ENCODE peak calls at places on chromosomes 11 and 22, in nine cellular contexts. D, E, R, G, B, X, L, O and U are unnamed samples.

GRCh38 chr11:2651826-2652237 is 48.0 kb downstream of the KCNQ1OT1 start:
- DNase-seq in D (peak; percentile 49), E (no peak), R (no peak), G (no peak), B (no peak), X (peak; percentile 19), L (no peak), O (no peak), U (no peak)

GRCh38 chr11:97537407-97538150 is 1147.8 kb downstream of the JRKL start:
- DNase-seq in D (no peak), E (no peak), R (peak; percentile 3), G (no peak), B (peak; percentile 47), X (no peak), L (no peak), O (no peak), U (no peak)

GRCh38 chr11:128302425-128303186 is 284.8 kb downstream of the ETS1 start:
- DNase-seq in D (no peak), E (no peak), R (no peak), G (no peak), B (no peak), X (no peak), L (no peak), O (no peak), U (no peak)

GRCh38 chr11:61543606-61544306 is 35.2 kb downstream of the LRRC10B start:
- DNase-seq in D (no peak), E (no peak), R (no peak), G (no peak), B (no peak), X (no peak), L (no peak), O (no peak), U (no peak)

GRCh38 chr11:20261526-20261925 is 101.3 kb upstream of the DBX1 start:
- DNase-seq in D (no peak), E (no peak), R (no peak), G (no peak), B (no peak), X (no peak), L (no peak), O (no peak), U (no peak)

GRCh38 chr11:14971865-14972580 is at the start of gene CALCA:
- DNase-seq in D (no peak), E (peak; percentile 61), R (peak; percentile 61), G (no peak), B (peak; percentile 75), X (no peak), L (no peak), O (peak; percentile 19), U (no peak)

GRCh38 chr11:95924414-95924760 is 480 bp upstream of the MTMR2 start:
- DNase-seq in D (no peak), E (no peak), R (peak; percentile 61), G (no peak), B (no peak), X (no peak), L (no peak), O (peak; percentile 31), U (peak; percentile 36)

GRCh38 chr11:28879869-28880268 is 771.7 kb downstream of the METTL15 start:
- DNase-seq in D (no peak), E (no peak), R (no peak), G (no peak), B (no peak), X (no peak), L (no peak), O (no peak), U (no peak)

GRCh38 chr11:133012803-133013202 is 519.5 kb downstream of the OPCML start:
- DNase-seq in D (no peak), E (no peak), R (no peak), G (no peak), B (no peak), X (no peak), L (no peak), O (no peak), U (no peak)

GRCh38 chr22:43236401-43237166 is 49.6 kb upstream of the TTLL12 start:
- DNase-seq in D (peak; percentile 80), E (peak; percentile 95), R (no peak), G (peak; percentile 11), B (no peak), X (peak; percentile 94), L (no peak), O (no peak), U (no peak)

GRCh38 chr11:107780775-107781174 is 68.9 kb upstream of the SLN start:
- DNase-seq in D (no peak), E (no peak), R (no peak), G (no peak), B (no peak), X (no peak), L (no peak), O (no peak), U (no peak)

GRCh38 chr11:46039990-46040389 is 81.3 kb downstream of the PHF21A start:
- DNase-seq in D (no peak), E (no peak), R (no peak), G (no peak), B (no peak), X (no peak), L (no peak), O (no peak), U (no peak)

GRCh38 chr22:27420817-27421361 is 380.7 kb downstream of the MN1 start:
- DNase-seq in D (peak; percentile 84), E (peak; percentile 78), R (no peak), G (no peak), B (no peak), X (peak; percentile 88), L (peak; percentile 96), O (no peak), U (peak; percentile 52)

GRCh38 chr11:35909866-35910265 is 34.0 kb upstream of the LDLRAD3 start:
- DNase-seq in D (no peak), E (no peak), R (no peak), G (no peak), B (no peak), X (no peak), L (no peak), O (no peak), U (no peak)

GRCh38 chr22:17843189-17843588 is 68.9 kb upstream of the BID start:
- DNase-seq in D (no peak), E (no peak), R (no peak), G (no peak), B (no peak), X (no peak), L (no peak), O (no peak), U (no peak)

GRCh38 chr11:76839326-76839725 is 21.4 kb upstream of the ACER3 start:
- DNase-seq in D (no peak), E (no peak), R (no peak), G (no peak), B (no peak), X (no peak), L (no peak), O (no peak), U (peak; percentile 63)

DNA sequence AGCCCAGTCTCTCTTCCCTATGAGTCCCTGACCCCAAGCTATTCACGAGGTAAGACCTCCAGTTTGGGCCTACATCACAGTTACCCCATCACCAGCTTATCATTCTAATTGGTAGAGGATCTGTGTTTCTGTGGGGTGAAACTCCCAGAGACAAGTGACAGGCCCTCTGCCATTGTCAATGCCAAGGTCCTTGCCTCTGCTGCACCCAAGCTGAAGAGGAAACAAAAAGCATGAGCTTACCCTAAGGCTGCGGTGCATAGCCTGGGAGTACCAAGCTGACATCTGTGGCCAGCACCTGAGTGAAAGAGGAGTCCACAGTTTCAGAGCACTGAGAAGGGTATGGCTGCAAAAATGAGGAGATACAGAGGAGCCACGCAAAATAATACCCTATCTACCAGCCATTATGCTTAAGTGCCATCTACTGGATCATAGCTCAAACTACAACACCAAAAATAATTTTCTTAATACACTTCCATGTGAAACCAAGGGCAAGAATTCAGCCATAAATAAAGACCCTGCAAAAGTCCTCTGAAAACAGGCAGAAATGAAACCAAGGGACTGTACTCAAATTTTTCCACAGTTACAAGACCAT is 62.3 kb upstream of the ANO5 start:
- DNase-seq in D (no peak), E (no peak), R (peak; percentile 64), G (no peak), B (no peak), X (no peak), L (no peak), O (peak; percentile 53), U (no peak)
- TF ChIP-seq CTCF in D (peak; percentile 65), E (peak; percentile 72), R (peak; percentile 73), G (peak; percentile 37), B (peak; percentile 75), X (no peak), L (peak; percentile 61), O (no peak), U (no peak)

DNA sequence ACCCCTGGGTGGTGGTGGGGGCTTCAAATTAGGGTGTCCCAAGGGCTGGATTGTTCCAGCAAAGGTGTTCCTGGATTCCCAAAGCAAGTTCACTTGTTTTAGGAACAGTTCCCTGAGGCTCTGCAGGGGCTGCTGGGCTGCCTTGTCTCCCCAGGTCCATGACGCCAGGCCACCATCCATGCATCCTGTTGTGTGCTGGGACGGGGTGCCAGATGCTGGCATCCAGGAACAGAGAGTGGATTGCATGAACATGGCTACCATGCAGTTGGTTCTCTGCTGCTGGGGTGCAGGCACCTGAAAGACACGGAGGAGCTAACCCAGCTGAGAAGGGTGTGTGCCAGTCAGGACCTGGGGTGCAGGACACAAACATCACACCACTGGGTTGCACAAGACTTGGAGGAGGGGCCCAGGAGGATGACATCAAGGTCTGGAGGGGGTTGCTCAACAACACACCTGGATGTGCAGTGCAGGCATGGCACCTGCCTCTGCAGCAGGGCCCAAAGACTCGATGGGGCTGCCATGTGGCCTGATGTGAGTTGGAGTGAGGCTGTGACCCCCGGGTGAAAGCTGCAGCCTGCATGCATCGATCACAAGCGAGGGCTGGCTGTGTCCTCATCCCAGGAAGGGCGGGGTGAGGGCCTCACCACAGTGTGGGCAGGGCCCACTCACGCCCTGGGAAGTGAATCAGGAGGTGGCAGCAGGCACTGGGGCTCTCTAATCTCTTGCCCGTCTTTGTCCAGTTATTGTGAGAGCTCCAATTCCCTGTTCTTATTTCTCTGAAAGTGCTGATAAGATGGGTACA is 74.0 kb upstream of the CLDN5 start:
- DNase-seq in D (no peak), E (peak; percentile 87), R (no peak), G (no peak), B (no peak), X (no peak), L (no peak), O (no peak), U (no peak)
- H3K27ac ChIP-seq in D (no peak overlapping the region), E (peak overlapping the region; percentile 92), R (no peak overlapping the region), G (no peak overlapping the region), B (no peak overlapping the region), X (no peak overlapping the region), L (no peak overlapping the region), O (no peak overlapping the region), U (no peak overlapping the region)

GRCh38 chr22:29073618-29074275 is 912 bp downstream of the KREMEN1 start:
- DNase-seq in D (peak; percentile 53), E (peak; percentile 72), R (peak; percentile 83), G (no peak), B (peak; percentile 88), X (peak; percentile 77), L (no peak), O (peak; percentile 65), U (peak; percentile 65)
- TF ChIP-seq CTCF in D (no peak), E (peak; percentile 5), R (peak; percentile 11), G (no peak), B (peak; percentile 11), X (no peak), L (no peak), O (peak; percentile 8), U (no peak)

GRCh38 chr11:18471995-18472394 is 16.3 kb downstream of the LDHAL6A start:
- DNase-seq in D (no peak), E (no peak), R (no peak), G (no peak), B (no peak), X (no peak), L (no peak), O (no peak), U (no peak)
- H3K27ac ChIP-seq in D (no peak overlapping the region), E (no peak overlapping the region), R (no peak overlapping the region), G (no peak overlapping the region), B (no peak overlapping the region), X (no peak overlapping the region), L (no peak overlapping the region), O (no peak overlapping the region), U (no peak overlapping the region)

GRCh38 chr11:56521955-56522354 is 21.1 kb downstream of the OR5M11 start:
- DNase-seq in D (no peak), E (no peak), R (peak; percentile 61), G (no peak), B (peak; percentile 62), X (no peak), L (no peak), O (no peak), U (no peak)
- TF ChIP-seq CTCF in D (no peak), E (peak; percentile 5), R (peak; percentile 70), G (no peak), B (peak; percentile 69), X (no peak), L (no peak), O (no peak), U (peak; percentile 14)